ENCODE peak calls at places on chromosomes 4 and X, in nine cellular contexts. L is left ventricle myocardium inferior; H is activated CD8-positive, alpha-beta memory T cell treated with anti-CD3 and anti-CD28 coated beads for 1 hour; R is fibroblast of mammary gland; E is GM10248; D is nephron progenitor cell; A is activated T-helper 2 cell treated with anti-CD3 and anti-CD28 coated beads, Interferon-gamma antibody, Interleukin-2, Interleukin-4, amounts not matched to agents 10 μg/mL and 5 μg/mL and 100 μg/mL, durations not matched to agents 14 hours and 24 hours and 36 hours; W is colonic mucosa; O is kidney glomerular epithelial cell. I is an unnamed sample.

GRCh38 chr4:99087887-99088484 is 602 bp downstream of the ADH5 start:
- DNase-seq in A (no peak), D (no peak), L (peak), E (peak), R (peak), H (no peak), O (peak), W (peak), I (peak)

GRCh38 chr4:110164251-110164650 is 34.2 kb downstream of the ELOVL6 start:
- DNase-seq in H (no peak), O (no peak), E (no peak), W (no peak), D (no peak), L (no peak), A (no peak), R (peak), I (no peak)

GRCh38 chrX:102517331-102517730 is 792 bp upstream of the TMSB15A start:
- DNase-seq in W (no peak), A (no peak), E (no peak), D (no peak), L (no peak), H (no peak), R (peak), O (peak), I (peak)

GRCh38 chr4:150581611-150582010 is 340 bp upstream of the MAB21L2 start:
- DNase-seq in W (peak), D (peak), R (no peak), O (no peak), E (no peak), H (no peak), A (no peak), L (no peak), I (no peak)

GRCh38 chr4:98939892-98940298 is 11.0 kb upstream of the EIF4E start:
- DNase-seq in E (peak), D (peak), H (no peak), L (no peak), W (no peak), R (peak), A (no peak), O (peak), I (peak)

GRCh38 chr4:156933633-156934258 is 37.9 kb downstream of the PDGFC start:
- DNase-seq in E (no peak), O (peak), H (no peak), D (no peak), L (no peak), W (no peak), R (peak), A (no peak), I (peak)

GRCh38 chr4:2910409-2910808 is 52.8 kb downstream of the NOP14 start:
- DNase-seq in D (no peak), H (no peak), R (no peak), L (no peak), A (no peak), O (no peak), E (no peak), W (no peak), I (no peak)

GRCh38 chrX:45621356-45622041 is 420.8 kb upstream of the DIPK2B start:
- DNase-seq in H (no peak), L (no peak), E (no peak), O (no peak), A (no peak), R (peak), W (no peak), D (no peak), I (peak)

GRCh38 chrX:12672362-12673106 is 118.7 kb upstream of the PRPS2 start:
- DNase-seq in E (no peak), O (no peak), W (no peak), A (no peak), R (peak), D (no peak), L (no peak), H (no peak), I (peak)

GRCh38 chr4:19329077-19329476 is 922.6 kb upstream of the SLIT2 start:
- DNase-seq in D (no peak), O (no peak), E (no peak), A (no peak), R (no peak), H (no peak), L (no peak), W (no peak), I (no peak)

GRCh38 chr4:36414248-36414647 is 132.8 kb downstream of the DTHD1 start:
- DNase-seq in R (no peak), E (no peak), W (no peak), L (no peak), D (no peak), O (no peak), H (no peak), A (no peak), I (peak)

GRCh38 chrX:48470110-48470832 is at the start of gene SLC38A5:
- DNase-seq in O (no peak), R (no peak), H (no peak), A (no peak), E (no peak), W (peak), L (no peak), D (no peak), I (no peak)

GRCh38 chrX:135697614-135698013 is 15.8 kb upstream of the CT45A1 start:
- DNase-seq in W (no peak), E (no peak), O (no peak), D (no peak), A (no peak), L (no peak), H (no peak), R (no peak), I (peak)

GRCh38 chr4:89715611-89716010 is 121.3 kb downstream of the SNCA start:
- DNase-seq in H (no peak), L (no peak), O (no peak), D (no peak), A (no peak), W (no peak), E (no peak), R (no peak), I (no peak)

GRCh38 chr4:155881555-155881954 is 15.5 kb upstream of the ASIC5 start:
- DNase-seq in W (no peak), R (no peak), O (no peak), A (no peak), H (no peak), D (no peak), L (no peak), E (peak), I (no peak)

GRCh38 chrX:19563746-19564145 is 48.4 kb upstream of the MAP3K15 start:
- DNase-seq in O (no peak), R (no peak), E (no peak), D (no peak), W (no peak), A (no peak), L (no peak), H (no peak), I (no peak)

GRCh38 chrX:124343016-124343415 is 3.3 kb upstream of the SH2D1A start:
- DNase-seq in R (no peak), A (no peak), E (no peak), H (no peak), W (no peak), O (no peak), D (no peak), L (no peak), I (no peak)

GRCh38 chr4:183830438-183830985 is 74.6 kb upstream of the STOX2 start:
- DNase-seq in A (no peak), L (no peak), E (no peak), O (no peak), D (no peak), H (no peak), W (no peak), R (no peak), I (no peak)

GRCh38 chr4:8005033-8005808 is 65.6 kb upstream of the AFAP1 start:
- DNase-seq in H (no peak), D (no peak), O (no peak), R (no peak), E (no peak), A (no peak), W (no peak), L (no peak), I (no peak)

GRCh38 chr4:155509619-155510018 is 132.9 kb upstream of the MAP9 start:
- DNase-seq in L (no peak), D (no peak), E (no peak), W (no peak), R (peak), O (no peak), A (no peak), H (no peak), I (peak)

GRCh38 chrX:9352683-9353430 is 112.0 kb upstream of the TBL1X start:
- DNase-seq in H (no peak), W (peak), A (peak), O (no peak), E (peak), L (no peak), D (no peak), R (peak), I (peak)

GRCh38 chr4:145843148-145843547 is 95.5 kb downstream of the ZNF827 start:
- DNase-seq in E (no peak), D (no peak), W (no peak), H (no peak), R (peak), L (no peak), O (no peak), A (no peak), I (peak)

GRCh38 chrX:115948018-115948923 is 222.3 kb upstream of the AGTR2 start:
- DNase-seq in W (peak), R (no peak), H (no peak), O (no peak), D (no peak), E (no peak), L (no peak), A (no peak), I (peak)

GRCh38 chrX:40460926-40461325 is 119.8 kb upstream of the ATP6AP2 start:
- DNase-seq in A (no peak), L (no peak), O (no peak), W (no peak), D (no peak), E (no peak), R (no peak), H (no peak), I (no peak)

GRCh38 chrX:39309721-39310152 is 508.5 kb downstream of the MID1IP1 start:
- DNase-seq in D (peak), A (peak), R (no peak), H (no peak), E (no peak), W (no peak), O (no peak), L (peak), I (no peak)

GRCh38 chr4:144701683-144702233 is 55.8 kb downstream of the HHIP start:
- DNase-seq in L (no peak), O (no peak), H (no peak), W (no peak), R (no peak), A (no peak), E (no peak), D (no peak), I (no peak)

GRCh38 chrX:115689931-115690330 is 129.0 kb downstream of the PLS3 start:
- DNase-seq in A (no peak), H (no peak), D (no peak), R (peak), E (no peak), O (no peak), W (no peak), L (no peak), I (no peak)

GRCh38 chrX:131330735-131331134 is 41.6 kb upstream of the IGSF1 start:
- DNase-seq in L (no peak), R (no peak), W (no peak), D (no peak), E (no peak), H (no peak), O (no peak), A (no peak), I (no peak)

GRCh38 chrX:128975716-128976115 is 547.6 kb downstream of the SMARCA1 start:
- DNase-seq in O (peak), E (peak), W (peak), A (no peak), R (peak), L (no peak), D (peak), H (no peak), I (peak)

GRCh38 chrX:154378799-154379568 is at the start of gene EMD:
- DNase-seq in R (peak), L (peak), O (peak), H (peak), E (peak), A (peak), D (peak), W (peak), I (peak)

GRCh38 chr4:41692717-41693345 is 55.7 kb downstream of the PHOX2B start:
- DNase-seq in O (peak), L (peak), W (peak), A (peak), H (no peak), E (peak), D (peak), R (peak), I (peak)

GRCh38 chr4:125116431-125116830 is 198.3 kb upstream of the FAT4 start:
- DNase-seq in H (no peak), E (no peak), O (no peak), W (no peak), R (peak), A (no peak), D (no peak), L (no peak), I (no peak)

GRCh38 chr4:56062527-56062926 is 113.8 kb downstream of the CEP135 start:
- DNase-seq in O (no peak), D (no peak), L (no peak), E (no peak), W (no peak), A (no peak), R (no peak), H (no peak), I (no peak)

GRCh38 chr4:156201050-156201449 is 247.4 kb upstream of the CTSO start:
- DNase-seq in E (peak), A (no peak), H (no peak), R (no peak), L (no peak), D (no peak), O (no peak), W (no peak), I (no peak)

GRCh38 chr4:124177647-124178425 is 534.7 kb downstream of the ANKRD50 start:
- DNase-seq in O (peak), W (no peak), H (no peak), R (peak), E (no peak), D (no peak), A (no peak), L (no peak), I (peak)

GRCh38 chr4:65951177-65951576 is 280.9 kb upstream of the EPHA5 start:
- DNase-seq in R (no peak), W (no peak), O (no peak), L (no peak), D (no peak), A (no peak), E (no peak), H (no peak), I (no peak)

GRCh38 chr4:148730766-148731165 is 288.6 kb upstream of the NR3C2 start:
- DNase-seq in W (no peak), H (no peak), O (peak), R (no peak), D (no peak), L (no peak), E (no peak), A (no peak), I (no peak)

GRCh38 chr4:130306566-130306965 is 1210.6 kb downstream of the C4orf33 start:
- DNase-seq in O (no peak), A (no peak), H (no peak), W (no peak), E (no peak), L (no peak), D (no peak), R (no peak), I (no peak)

GRCh38 chr4:87270144-87270543 is 49.7 kb upstream of the KLHL8 start:
- DNase-seq in L (no peak), H (no peak), R (peak), W (no peak), O (peak), D (no peak), A (no peak), E (no peak), I (peak)